ENCODE peak calls at places on chromosomes 12 and 14, in seven cellular contexts. One of them, this sample, is unnamed.

GRCh38 chr14:68549966-68550705 is 242.7 kb downstream of the ZFP36L1 start:
- DNase-seq in left ventricle myocardium inferior: no peak
- DNase-seq in heart right ventricle: no peak
- DNase-seq in AG09309: no peak
- DNase-seq in Panc1: no peak
- DNase-seq in MM.1S: no peak
- DNase-seq in cardiac fibroblast: peak
- DNase-seq in this sample: peak

GRCh38 chr14:32565256-32565655 is 236.2 kb downstream of the AKAP6 start:
- DNase-seq in left ventricle myocardium inferior: no peak
- DNase-seq in heart right ventricle: no peak
- DNase-seq in AG09309: no peak
- DNase-seq in Panc1: no peak
- DNase-seq in MM.1S: no peak
- DNase-seq in cardiac fibroblast: no peak
- DNase-seq in this sample: no peak

GRCh38 chr12:43501705-43502104 is 50.3 kb downstream of the ADAMTS20 start:
- DNase-seq in left ventricle myocardium inferior: no peak
- DNase-seq in heart right ventricle: no peak
- DNase-seq in AG09309: peak
- DNase-seq in Panc1: no peak
- DNase-seq in MM.1S: peak
- DNase-seq in cardiac fibroblast: peak
- DNase-seq in this sample: peak

GRCh38 chr12:109252799-109253198 is 56.3 kb downstream of the FOXN4 start:
- DNase-seq in left ventricle myocardium inferior: no peak
- DNase-seq in heart right ventricle: no peak
- DNase-seq in AG09309: no peak
- DNase-seq in Panc1: no peak
- DNase-seq in MM.1S: no peak
- DNase-seq in cardiac fibroblast: no peak
- DNase-seq in this sample: no peak

GRCh38 chr12:74349925-74350324 is 187.7 kb upstream of the ATXN7L3B start:
- DNase-seq in left ventricle myocardium inferior: no peak
- DNase-seq in heart right ventricle: no peak
- DNase-seq in AG09309: no peak
- DNase-seq in Panc1: no peak
- DNase-seq in MM.1S: no peak
- DNase-seq in cardiac fibroblast: no peak
- DNase-seq in this sample: peak

GRCh38 chr12:51128905-51129304 is 44.0 kb downstream of the TFCP2 start:
- DNase-seq in left ventricle myocardium inferior: no peak
- DNase-seq in heart right ventricle: no peak
- DNase-seq in AG09309: no peak
- DNase-seq in Panc1: no peak
- DNase-seq in MM.1S: peak
- DNase-seq in cardiac fibroblast: peak
- DNase-seq in this sample: peak

GRCh38 chr12:89245090-89245489 is 107.2 kb downstream of the DUSP6 start:
- DNase-seq in left ventricle myocardium inferior: no peak
- DNase-seq in heart right ventricle: no peak
- DNase-seq in AG09309: no peak
- DNase-seq in Panc1: no peak
- DNase-seq in MM.1S: peak
- DNase-seq in cardiac fibroblast: no peak
- DNase-seq in this sample: peak

GRCh38 chr12:75720807-75721206 is 209.4 kb upstream of the KRR1 start:
- DNase-seq in left ventricle myocardium inferior: no peak
- DNase-seq in heart right ventricle: no peak
- DNase-seq in AG09309: no peak
- DNase-seq in Panc1: no peak
- DNase-seq in MM.1S: no peak
- DNase-seq in cardiac fibroblast: no peak
- DNase-seq in this sample: no peak

GRCh38 chr12:100384549-100384916 is 27.7 kb downstream of the SLC17A8 start:
- DNase-seq in left ventricle myocardium inferior: no peak
- DNase-seq in heart right ventricle: no peak
- DNase-seq in AG09309: no peak
- DNase-seq in Panc1: no peak
- DNase-seq in MM.1S: no peak
- DNase-seq in cardiac fibroblast: no peak
- DNase-seq in this sample: no peak

GRCh38 chr14:90968025-90968424 is 92.4 kb downstream of the RPS6KA5 start:
- DNase-seq in left ventricle myocardium inferior: no peak
- DNase-seq in heart right ventricle: no peak
- DNase-seq in AG09309: no peak
- DNase-seq in Panc1: no peak
- DNase-seq in MM.1S: no peak
- DNase-seq in cardiac fibroblast: peak
- DNase-seq in this sample: peak

GRCh38 chr12:89731614-89732013 is 23.0 kb upstream of the ATP2B1 start:
- DNase-seq in left ventricle myocardium inferior: no peak
- DNase-seq in heart right ventricle: no peak
- DNase-seq in AG09309: no peak
- DNase-seq in Panc1: no peak
- DNase-seq in MM.1S: no peak
- DNase-seq in cardiac fibroblast: peak
- DNase-seq in this sample: peak

GRCh38 chr12:109462868-109463692 is 14.0 kb downstream of the KCTD10 start:
- DNase-seq in left ventricle myocardium inferior: peak
- DNase-seq in heart right ventricle: peak
- DNase-seq in AG09309: peak
- DNase-seq in Panc1: peak
- DNase-seq in MM.1S: no peak
- DNase-seq in cardiac fibroblast: peak
- DNase-seq in this sample: peak

GRCh38 chr12:34405286-34406227 is 383.3 kb downstream of the ALG10 start:
- DNase-seq in left ventricle myocardium inferior: peak
- DNase-seq in heart right ventricle: no peak
- DNase-seq in AG09309: no peak
- DNase-seq in Panc1: no peak
- DNase-seq in MM.1S: no peak
- DNase-seq in cardiac fibroblast: no peak
- DNase-seq in this sample: no peak

GRCh38 chr14:64705406-64706118 is 1.3 kb downstream of the PLEKHG3 start:
- DNase-seq in left ventricle myocardium inferior: no peak
- DNase-seq in heart right ventricle: no peak
- DNase-seq in AG09309: no peak
- DNase-seq in Panc1: no peak
- DNase-seq in MM.1S: no peak
- DNase-seq in cardiac fibroblast: no peak
- DNase-seq in this sample: no peak

GRCh38 chr12:72271741-72272661 is at the start of gene TRHDE:
- DNase-seq in left ventricle myocardium inferior: no peak
- DNase-seq in heart right ventricle: peak
- DNase-seq in AG09309: no peak
- DNase-seq in Panc1: no peak
- DNase-seq in MM.1S: no peak
- DNase-seq in cardiac fibroblast: peak
- DNase-seq in this sample: peak

GRCh38 chr14:101103321-101103901 is 199.9 kb upstream of the RTL1 start:
- DNase-seq in left ventricle myocardium inferior: no peak
- DNase-seq in heart right ventricle: no peak
- DNase-seq in AG09309: no peak
- DNase-seq in Panc1: no peak
- DNase-seq in MM.1S: no peak
- DNase-seq in cardiac fibroblast: no peak
- DNase-seq in this sample: no peak

GRCh38 chr14:89600029-89600428 is 183.0 kb upstream of the FOXN3 start:
- DNase-seq in left ventricle myocardium inferior: no peak
- DNase-seq in heart right ventricle: no peak
- DNase-seq in AG09309: no peak
- DNase-seq in Panc1: no peak
- DNase-seq in MM.1S: no peak
- DNase-seq in cardiac fibroblast: no peak
- DNase-seq in this sample: no peak

GRCh38 chr14:100827751-100828447 is 2.0 kb downstream of the MEG3 start:
- DNase-seq in left ventricle myocardium inferior: no peak
- DNase-seq in heart right ventricle: no peak
- DNase-seq in AG09309: peak
- DNase-seq in Panc1: no peak
- DNase-seq in MM.1S: no peak
- DNase-seq in cardiac fibroblast: peak
- DNase-seq in this sample: peak

GRCh38 chr12:45458854-45459807 is 243.2 kb downstream of the ANO6 start:
- DNase-seq in left ventricle myocardium inferior: no peak
- DNase-seq in heart right ventricle: peak
- DNase-seq in AG09309: no peak
- DNase-seq in Panc1: no peak
- DNase-seq in MM.1S: no peak
- DNase-seq in cardiac fibroblast: peak
- DNase-seq in this sample: peak

GRCh38 chr12:118063567-118064391 is 2.8 kb upstream of the WSB2 start:
- DNase-seq in left ventricle myocardium inferior: no peak
- DNase-seq in heart right ventricle: no peak
- DNase-seq in AG09309: no peak
- DNase-seq in Panc1: no peak
- DNase-seq in MM.1S: no peak
- DNase-seq in cardiac fibroblast: no peak
- DNase-seq in this sample: peak

GRCh38 chr12:14774074-14774943 is 29.0 kb downstream of the WBP11 start:
- DNase-seq in left ventricle myocardium inferior: peak
- DNase-seq in heart right ventricle: peak
- DNase-seq in AG09309: peak
- DNase-seq in Panc1: peak
- DNase-seq in MM.1S: peak
- DNase-seq in cardiac fibroblast: peak
- DNase-seq in this sample: peak

GRCh38 chr14:93085916-93086315 is 29.8 kb downstream of the ITPK1 start:
- DNase-seq in left ventricle myocardium inferior: no peak
- DNase-seq in heart right ventricle: no peak
- DNase-seq in AG09309: no peak
- DNase-seq in Panc1: no peak
- DNase-seq in MM.1S: no peak
- DNase-seq in cardiac fibroblast: no peak
- DNase-seq in this sample: no peak

GRCh38 chr12:122793685-122794106 is 19.3 kb downstream of the CCDC62 start:
- DNase-seq in left ventricle myocardium inferior: no peak
- DNase-seq in heart right ventricle: no peak
- DNase-seq in AG09309: peak
- DNase-seq in Panc1: peak
- DNase-seq in MM.1S: peak
- DNase-seq in cardiac fibroblast: peak
- DNase-seq in this sample: peak

GRCh38 chr14:33040548-33041140 is 102.0 kb downstream of the NPAS3 start:
- DNase-seq in left ventricle myocardium inferior: no peak
- DNase-seq in heart right ventricle: no peak
- DNase-seq in AG09309: no peak
- DNase-seq in Panc1: no peak
- DNase-seq in MM.1S: peak
- DNase-seq in cardiac fibroblast: no peak
- DNase-seq in this sample: no peak

GRCh38 chr12:4290011-4290790 is 16.6 kb downstream of the CCND2 start:
- DNase-seq in left ventricle myocardium inferior: no peak
- DNase-seq in heart right ventricle: no peak
- DNase-seq in AG09309: no peak
- DNase-seq in Panc1: no peak
- DNase-seq in MM.1S: no peak
- DNase-seq in cardiac fibroblast: no peak
- DNase-seq in this sample: no peak
- H3K4me3 ChIP-seq in left ventricle myocardium inferior: peak
- H3K4me3 ChIP-seq in heart right ventricle: no peak
- H3K4me3 ChIP-seq in AG09309: no peak
- H3K4me3 ChIP-seq in Panc1: no peak
- H3K4me3 ChIP-seq in MM.1S: no peak
- H3K4me3 ChIP-seq in cardiac fibroblast: no peak
- H3K4me3 ChIP-seq in this sample: no peak

GRCh38 chr14:44657688-44658388 is 150.8 kb upstream of the FSCB start:
- DNase-seq in left ventricle myocardium inferior: no peak
- DNase-seq in heart right ventricle: no peak
- DNase-seq in AG09309: peak
- DNase-seq in Panc1: no peak
- DNase-seq in MM.1S: peak
- DNase-seq in cardiac fibroblast: peak
- DNase-seq in this sample: peak
- TF ChIP-seq CTCF in left ventricle myocardium inferior: peak
- TF ChIP-seq CTCF in heart right ventricle: peak
- TF ChIP-seq CTCF in AG09309: peak
- TF ChIP-seq CTCF in Panc1: peak
- TF ChIP-seq CTCF in MM.1S: peak
- TF ChIP-seq CTCF in cardiac fibroblast: peak
- TF ChIP-seq CTCF in this sample: no peak

DNA sequence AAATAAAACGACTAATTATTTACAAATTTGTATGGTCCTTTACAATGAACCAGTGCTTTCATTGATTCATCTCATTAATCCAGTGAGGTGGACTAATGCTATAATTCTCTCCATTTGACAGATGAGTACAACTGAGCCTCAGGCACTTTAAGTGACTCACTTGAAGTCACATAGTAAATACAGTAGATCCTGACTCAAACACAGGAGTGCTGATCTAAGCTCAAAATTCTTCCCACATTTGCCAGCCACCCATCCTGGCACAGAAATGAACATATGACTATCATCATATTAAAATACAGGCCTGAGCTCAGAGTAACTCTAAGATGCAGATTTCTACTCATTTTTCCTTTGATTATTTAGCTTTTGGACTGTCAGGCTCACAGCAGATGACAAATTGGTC is 30.6 kb downstream of the SLC16A7 start:
- DNase-seq in left ventricle myocardium inferior: no peak
- DNase-seq in heart right ventricle: no peak
- DNase-seq in AG09309: peak
- DNase-seq in Panc1: no peak
- DNase-seq in MM.1S: no peak
- DNase-seq in cardiac fibroblast: no peak
- DNase-seq in this sample: no peak
- H3K4me3 ChIP-seq in left ventricle myocardium inferior: no peak
- H3K4me3 ChIP-seq in heart right ventricle: no peak
- H3K4me3 ChIP-seq in AG09309: no peak
- H3K4me3 ChIP-seq in Panc1: no peak
- H3K4me3 ChIP-seq in MM.1S: no peak
- H3K4me3 ChIP-seq in cardiac fibroblast: no peak
- H3K4me3 ChIP-seq in this sample: no peak

DNA sequence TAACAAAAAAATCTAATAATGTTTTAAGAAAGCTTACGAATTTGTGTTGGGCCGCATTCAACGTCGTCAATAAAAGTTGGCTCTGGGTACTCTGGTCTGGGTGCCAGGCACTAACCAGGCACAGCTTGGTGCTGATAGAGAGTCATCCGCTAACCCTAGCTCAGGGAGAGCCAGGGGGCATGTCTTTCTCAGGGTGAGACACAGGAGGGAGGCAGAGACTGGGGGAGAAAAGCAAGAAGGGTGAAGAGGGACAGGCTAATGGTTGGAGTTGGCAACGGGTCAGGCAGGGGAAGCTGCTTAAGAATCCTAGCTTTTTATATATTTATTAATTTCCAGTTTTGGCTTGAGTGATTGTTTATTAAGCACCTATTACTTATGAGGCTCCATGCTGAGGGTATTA is 105.0 kb downstream of the CMKLR1 start:
- DNase-seq in left ventricle myocardium inferior: no peak
- DNase-seq in heart right ventricle: peak
- DNase-seq in AG09309: peak
- DNase-seq in Panc1: no peak
- DNase-seq in MM.1S: no peak
- DNase-seq in cardiac fibroblast: peak
- DNase-seq in this sample: peak
- TF ChIP-seq CTCF in left ventricle myocardium inferior: peak
- TF ChIP-seq CTCF in heart right ventricle: peak
- TF ChIP-seq CTCF in AG09309: peak
- TF ChIP-seq CTCF in Panc1: no peak
- TF ChIP-seq CTCF in MM.1S: no peak
- TF ChIP-seq CTCF in cardiac fibroblast: no peak
- TF ChIP-seq CTCF in this sample: peak